ENCODE peak calls at places on chromosomes 5 and 9, in eight cellular contexts. Z, Q, T, N, J, I, R and F are unnamed samples.

GRCh38 chr9:4678679-4679267 is 596 bp upstream of the CDC37L1 start:
- DNase-seq in Z (no peak), R (no peak), I (peak), Q (peak), N (no peak), T (no peak), J (no peak), F (no peak)

GRCh38 chr5:62068554-62068953 is 237.5 kb upstream of the KIF2A start:
- DNase-seq in Z (no peak), I (no peak), Q (no peak), R (no peak), N (no peak), J (no peak), T (no peak), F (no peak)

GRCh38 chr5:151094054-151094858 is 13.4 kb upstream of the TNIP1 start:
- DNase-seq in T (no peak), Z (no peak), I (peak), Q (no peak), J (no peak), R (no peak), N (peak), F (no peak)

GRCh38 chr5:151751091-151751490 is 7.3 kb downstream of the ATOX1 start:
- DNase-seq in Q (no peak), R (no peak), I (peak), Z (peak), J (no peak), T (no peak), N (no peak), F (no peak)

GRCh38 chr5:78829811-78830499 is 155.2 kb downstream of the ARSB start:
- DNase-seq in Q (no peak), J (no peak), I (no peak), Z (peak), T (no peak), R (no peak), N (no peak), F (no peak)

GRCh38 chr5:150261231-150261630 is 28.3 kb downstream of the CAMK2A start:
- DNase-seq in Q (no peak), N (no peak), J (no peak), R (no peak), Z (no peak), I (peak), T (no peak), F (no peak)

GRCh38 chr9:136015656-136016055 is 54.5 kb upstream of the UBAC1 start:
- DNase-seq in J (no peak), Q (no peak), I (no peak), R (no peak), Z (no peak), T (peak), N (no peak), F (no peak)

GRCh38 chr9:70428781-70429180 is 14.3 kb upstream of the KLF9 start:
- DNase-seq in I (no peak), N (no peak), R (no peak), Z (no peak), Q (no peak), T (no peak), J (no peak), F (no peak)

GRCh38 chr5:50745221-50745620 is 78.8 kb downstream of the PARP8 start:
- DNase-seq in R (no peak), J (no peak), N (no peak), Z (no peak), I (no peak), T (no peak), Q (no peak), F (no peak)

GRCh38 chr9:81522721-81523551 is 166.4 kb downstream of the TLE1 start:
- DNase-seq in Z (no peak), Q (peak), J (no peak), R (no peak), T (peak), I (peak), N (peak), F (no peak)

GRCh38 chr9:129422843-129423700 is 197.8 kb downstream of the C9orf50 start:
- DNase-seq in Q (peak), Z (no peak), T (peak), I (no peak), R (no peak), J (no peak), N (no peak), F (no peak)

GRCh38 chr5:134138416-134139376 is 24.2 kb downstream of the TCF7 start:
- DNase-seq in T (peak), Z (peak), I (peak), R (no peak), J (no peak), N (no peak), Q (no peak), F (peak)

GRCh38 chr9:37760416-37761165 is 7.0 kb downstream of the TRMT10B start:
- DNase-seq in Z (no peak), Q (no peak), T (no peak), R (peak), N (no peak), J (no peak), I (peak), F (no peak)

GRCh38 chr5:172904312-172904642 is 54.9 kb upstream of the RPL26L1 start:
- DNase-seq in N (no peak), Q (no peak), I (no peak), Z (no peak), J (no peak), R (no peak), T (no peak), F (no peak)
- TF ChIP-seq CTCF in N (no peak), Q (no peak), I (no peak), Z (no peak), J (no peak), R (no peak), T (no peak), F (no peak)

GRCh38 chr9:2872307-2872940 is 28.5 kb upstream of the PUM3 start:
- DNase-seq in T (no peak), Q (no peak), I (peak), J (no peak), N (no peak), R (no peak), Z (no peak), F (no peak)
- TF ChIP-seq CTCF in T (peak), Q (no peak), I (peak), J (peak), N (peak), R (peak), Z (no peak), F (no peak)

GRCh38 chr5:66178799-66179198 is 34.7 kb downstream of the SREK1 start:
- DNase-seq in I (no peak), Q (no peak), N (no peak), R (no peak), T (no peak), J (no peak), Z (no peak), F (no peak)

GRCh38 chr5:66169534-66169933 is 25.4 kb downstream of the SREK1 start:
- DNase-seq in R (peak), I (peak), Q (no peak), Z (no peak), N (no peak), T (no peak), J (no peak), F (no peak)

GRCh38 chr5:66170196-66170919 is 26.3 kb downstream of the SREK1 start:
- DNase-seq in T (no peak), J (no peak), Q (no peak), I (no peak), R (no peak), Z (no peak), N (no peak), F (no peak)

GRCh38 chr5:66171349-66172344 is 27.5 kb downstream of the SREK1 start:
- DNase-seq in N (peak), T (no peak), Q (peak), I (peak), J (no peak), Z (no peak), R (peak), F (no peak)

GRCh38 chr5:66174338-66174737 is 30.2 kb downstream of the SREK1 start:
- DNase-seq in R (peak), J (no peak), N (no peak), I (peak), T (no peak), Q (peak), Z (no peak), F (no peak)
- TF ChIP-seq CTCF in R (peak), J (peak), N (no peak), I (peak), T (no peak), Q (peak), Z (no peak), F (no peak)

DNA sequence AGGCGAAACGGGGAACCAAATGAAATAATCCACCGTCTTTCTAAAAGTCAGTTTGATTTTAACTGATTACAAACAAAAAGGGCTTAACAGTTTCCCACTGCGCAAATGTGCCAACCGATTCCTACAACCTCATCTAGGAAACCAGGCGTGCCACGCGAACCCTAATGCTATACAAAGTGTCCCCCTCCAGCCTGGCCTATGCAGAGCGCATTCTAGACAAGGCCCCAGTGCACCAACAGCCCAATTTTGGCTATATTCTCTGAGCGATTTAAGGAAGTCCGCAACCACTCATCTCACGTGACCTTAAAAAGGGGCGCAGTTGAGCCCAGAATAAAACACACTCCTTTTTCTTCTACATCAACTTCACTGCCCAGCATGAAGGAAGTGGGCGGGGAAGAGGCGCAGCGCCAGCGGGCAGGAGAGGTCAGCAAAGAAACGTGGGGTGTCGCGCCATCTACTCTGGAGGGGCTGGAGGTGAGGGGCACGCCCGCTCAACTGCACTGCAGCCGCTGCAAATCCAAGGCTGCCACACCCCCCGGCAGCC is 779 bp downstream of the FAM13B start:
- DNase-seq in Q (peak), J (no peak), I (peak), R (no peak), N (peak), Z (peak), T (peak), F (no peak)
- TF ChIP-seq CTCF in Q (no peak), J (no peak), I (no peak), R (peak), N (no peak), Z (no peak), T (no peak), F (no peak)

GRCh38 chr5:115033861-115034260 is 135.8 kb downstream of the TRIM36 start:
- DNase-seq in N (no peak), T (peak), J (no peak), Q (no peak), I (no peak), Z (no peak), R (no peak), F (no peak)
- TF ChIP-seq CTCF in N (no peak), T (peak), J (peak), Q (no peak), I (peak), Z (no peak), R (no peak), F (no peak)

GRCh38 chr5:57887851-57888621 is 405.4 kb upstream of the ACTBL2 start:
- DNase-seq in N (peak), J (peak), I (peak), R (peak), T (peak), Q (peak), Z (no peak), F (no peak)
- TF ChIP-seq CTCF in N (peak), J (peak), I (peak), R (peak), T (peak), Q (peak), Z (no peak), F (no peak)

DNA sequence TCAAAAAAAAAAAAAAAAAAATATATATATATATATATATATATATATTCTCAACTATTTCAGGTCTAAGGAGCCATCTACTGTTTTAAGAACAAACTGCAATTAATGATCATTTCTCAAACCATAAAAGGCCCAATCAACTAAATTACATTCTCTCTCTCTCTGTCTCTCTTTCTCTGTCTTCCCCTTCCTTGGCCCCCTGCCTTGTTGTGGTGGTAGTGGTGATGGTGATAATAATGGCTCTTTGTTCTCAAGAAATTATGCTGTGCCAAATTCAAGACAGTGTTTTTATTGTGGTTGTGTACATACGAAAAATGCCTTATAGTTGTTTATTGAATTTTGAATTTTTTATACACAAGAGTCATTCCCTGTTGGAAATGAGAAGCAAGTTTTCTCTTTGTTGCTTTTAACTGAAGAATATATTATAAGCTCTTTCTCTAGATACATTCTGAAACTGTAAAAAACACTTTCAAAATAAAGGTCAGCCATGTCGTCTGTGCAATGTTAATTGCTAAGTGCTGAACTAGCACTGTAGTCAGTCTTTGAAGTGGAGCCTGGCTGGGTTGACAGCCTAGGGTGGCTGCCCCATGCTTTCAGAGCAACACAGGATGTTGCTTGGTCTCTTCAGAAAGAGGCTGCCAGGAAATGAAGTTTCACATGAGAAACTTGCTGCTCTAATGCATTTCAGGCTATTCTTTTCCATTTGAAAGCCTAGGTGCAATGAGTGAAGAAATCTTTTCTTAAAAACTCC is 96.0 kb downstream of the HINT1 start:
- DNase-seq in N (no peak), R (no peak), J (no peak), T (no peak), Z (no peak), Q (no peak), I (no peak), F (no peak)
- TF ChIP-seq CTCF in N (no peak), R (no peak), J (no peak), T (no peak), Z (no peak), Q (no peak), I (peak), F (no peak)

GRCh38 chr5:139842321-139842720 is 46.7 kb downstream of the PSD2 start:
- DNase-seq in N (no peak), I (no peak), R (no peak), Z (no peak), J (no peak), T (no peak), Q (no peak), F (no peak)

GRCh38 chr5:139839416-139839815 is 43.8 kb downstream of the PSD2 start:
- DNase-seq in J (no peak), Z (no peak), T (no peak), N (no peak), R (no peak), Q (no peak), I (no peak), F (no peak)

GRCh38 chr5:139843991-139844390 is 48.4 kb downstream of the PSD2 start:
- DNase-seq in N (no peak), J (no peak), R (no peak), Q (no peak), T (no peak), Z (no peak), I (no peak), F (no peak)

GRCh38 chr5:139839918-139840317 is 44.3 kb downstream of the PSD2 start:
- DNase-seq in J (no peak), Q (no peak), R (no peak), I (no peak), T (no peak), N (no peak), Z (no peak), F (no peak)

GRCh38 chr5:139841549-139841948 is 45.9 kb downstream of the PSD2 start:
- DNase-seq in I (no peak), J (no peak), Q (no peak), R (no peak), Z (no peak), N (no peak), T (no peak), F (no peak)
- TF ChIP-seq CTCF in I (no peak), J (no peak), Q (no peak), R (no peak), Z (no peak), N (no peak), T (no peak), F (no peak)